ENCODE peak calls at places on chromosomes 4 and X, in ten cellular contexts. S, K, R, I, X, U, B, L, N and W are unnamed samples.

GRCh38 chr4:56637154-56637553 is 43.9 kb downstream of the HOPX start:
- DNase-seq in K (no peak), I (no peak), B (no peak), R (no peak), L (no peak), U (no peak), N (no peak), X (no peak), S (no peak), W (no peak)

GRCh38 chr4:140012688-140013087 is 141.3 kb downstream of the MAML3 start:
- DNase-seq in X (peak), L (peak), I (peak), K (no peak), U (peak), S (no peak), B (peak), N (peak), R (peak), W (peak)

GRCh38 chrX:1535241-1536041 is 1.5 kb downstream of the P2RY8 start:
- DNase-seq in K (no peak), U (no peak), L (no peak), N (no peak), R (no peak), X (no peak), S (no peak), B (peak), I (no peak), W (no peak)

GRCh38 chrX:40083120-40083978 is 14.4 kb downstream of the BCOR start:
- DNase-seq in L (no peak), N (peak), R (peak), X (peak), U (no peak), B (peak), K (peak), S (no peak), I (no peak), W (no peak)

GRCh38 chrX:7972586-7972985 is 45.4 kb upstream of the PNPLA4 start:
- DNase-seq in K (no peak), R (no peak), S (no peak), B (peak), X (no peak), I (no peak), U (no peak), L (no peak), N (no peak), W (no peak)

GRCh38 chrX:65463550-65463949 is 71.0 kb downstream of the LAS1L start:
- DNase-seq in L (peak), R (no peak), I (peak), S (no peak), U (no peak), B (no peak), K (no peak), X (no peak), N (no peak), W (no peak)

GRCh38 chrX:150182176-150182575 is 180.9 kb upstream of the MAMLD1 start:
- DNase-seq in U (no peak), S (no peak), R (no peak), X (no peak), L (no peak), I (no peak), K (no peak), B (no peak), N (no peak), W (no peak)

GRCh38 chrX:39667746-39668507 is 429.8 kb downstream of the BCOR start:
- DNase-seq in U (no peak), I (no peak), N (no peak), S (no peak), R (no peak), B (no peak), L (no peak), K (no peak), X (no peak), W (no peak)

GRCh38 chr4:140094701-140095420 is 59.1 kb downstream of the MAML3 start:
- DNase-seq in R (peak), S (peak), I (no peak), L (peak), B (peak), N (peak), U (peak), K (peak), X (no peak), W (no peak)

GRCh38 chrX:67545772-67546495 is 2.1 kb downstream of the AR start:
- DNase-seq in N (peak), U (peak), R (peak), I (no peak), X (no peak), S (peak), K (peak), L (peak), B (peak), W (no peak)

GRCh38 chrX:49754238-49754857 is 58.6 kb upstream of the PAGE1 start:
- DNase-seq in X (peak), R (peak), U (peak), K (no peak), I (peak), N (no peak), S (no peak), L (peak), B (peak), W (no peak)

GRCh38 chr4:8892556-8893226 is 21.1 kb upstream of the HMX1 start:
- DNase-seq in U (no peak), K (no peak), N (no peak), X (peak), L (no peak), R (no peak), B (no peak), S (no peak), I (no peak), W (no peak)

GRCh38 chrX:145002776-145003175 is 244.5 kb upstream of the SPANXN1 start:
- DNase-seq in I (peak), U (no peak), S (no peak), R (no peak), X (no peak), B (no peak), L (no peak), K (no peak), N (no peak), W (no peak)

GRCh38 chr4:82372502-82372873 is 1.3 kb downstream of the HNRNPD start:
- DNase-seq in R (no peak), U (no peak), I (no peak), B (peak), X (peak), L (peak), K (no peak), S (no peak), N (peak), W (peak)

GRCh38 chrX:44872319-44872816 is 620 bp upstream of the KDM6A start:
- DNase-seq in U (no peak), B (peak), N (no peak), I (no peak), X (peak), R (no peak), S (peak), L (peak), K (no peak), W (peak)

GRCh38 chrX:2609431-2610238 is 81.5 kb upstream of the CD99 start:
- DNase-seq in K (no peak), I (no peak), B (peak), U (no peak), R (no peak), L (no peak), X (no peak), S (no peak), N (no peak), W (no peak)
- TF ChIP-seq CTCF in K (no peak), I (no peak), B (no peak), U (peak), R (peak), L (no peak), X (peak), S (peak), N (no peak), W (no peak)

DNA sequence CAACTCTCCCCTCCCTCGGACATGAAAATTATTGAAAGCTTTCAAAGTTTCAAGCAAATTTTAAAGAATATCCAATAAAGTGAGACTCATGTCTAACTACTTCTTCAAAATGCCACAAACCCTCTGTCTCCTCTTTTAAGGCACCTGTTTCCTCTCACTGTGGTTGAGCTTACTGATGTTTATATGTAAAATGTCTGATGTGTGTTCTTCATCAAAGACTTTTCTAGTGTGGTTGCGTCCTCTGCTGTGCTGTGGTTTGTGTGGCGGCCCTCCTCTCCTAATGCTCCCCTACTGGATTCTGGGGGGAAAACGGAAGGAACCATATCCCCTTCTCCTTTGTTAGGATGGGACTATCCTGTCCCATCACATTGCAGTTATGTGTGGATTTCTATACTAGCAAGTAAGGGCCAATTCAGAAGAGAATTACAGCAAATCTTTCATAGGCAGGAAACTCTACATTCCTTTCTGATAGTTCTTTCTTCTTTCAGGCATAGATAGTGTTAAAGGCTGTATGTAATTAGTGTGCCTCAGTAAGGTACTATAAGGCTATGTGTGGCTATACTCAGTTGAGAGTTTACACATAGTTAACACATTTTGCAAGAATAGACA is 221.0 kb upstream of the GPRIN3 start:
- DNase-seq in N (no peak), L (no peak), I (no peak), R (no peak), X (no peak), B (no peak), U (no peak), K (no peak), S (no peak), W (no peak)
- TF ChIP-seq CTCF in N (no peak), L (no peak), I (no peak), R (no peak), X (no peak), B (no peak), U (no peak), K (no peak), S (no peak), W (no peak)

GRCh38 chrX:153922286-153922573 is 3.8 kb downstream of the ARHGAP4 start:
- DNase-seq in I (no peak), L (no peak), B (no peak), S (no peak), X (no peak), R (no peak), K (no peak), U (no peak), N (no peak), W (no peak)

GRCh38 chrX:153925739-153926593 is at the start of gene ARHGAP4:
- DNase-seq in K (peak), N (no peak), S (no peak), X (no peak), I (no peak), U (no peak), B (no peak), R (peak), L (peak), W (peak)

GRCh38 chrX:153922932-153923857 is 2.9 kb downstream of the ARHGAP4 start:
- DNase-seq in K (peak), R (peak), X (peak), L (no peak), B (peak), U (peak), I (peak), S (peak), N (peak), W (peak)

GRCh38 chrX:153925387-153925738 is 701 bp downstream of the ARHGAP4 start:
- DNase-seq in K (no peak), B (no peak), L (no peak), X (no peak), R (no peak), S (no peak), I (no peak), U (no peak), N (no peak), W (no peak)

DNA sequence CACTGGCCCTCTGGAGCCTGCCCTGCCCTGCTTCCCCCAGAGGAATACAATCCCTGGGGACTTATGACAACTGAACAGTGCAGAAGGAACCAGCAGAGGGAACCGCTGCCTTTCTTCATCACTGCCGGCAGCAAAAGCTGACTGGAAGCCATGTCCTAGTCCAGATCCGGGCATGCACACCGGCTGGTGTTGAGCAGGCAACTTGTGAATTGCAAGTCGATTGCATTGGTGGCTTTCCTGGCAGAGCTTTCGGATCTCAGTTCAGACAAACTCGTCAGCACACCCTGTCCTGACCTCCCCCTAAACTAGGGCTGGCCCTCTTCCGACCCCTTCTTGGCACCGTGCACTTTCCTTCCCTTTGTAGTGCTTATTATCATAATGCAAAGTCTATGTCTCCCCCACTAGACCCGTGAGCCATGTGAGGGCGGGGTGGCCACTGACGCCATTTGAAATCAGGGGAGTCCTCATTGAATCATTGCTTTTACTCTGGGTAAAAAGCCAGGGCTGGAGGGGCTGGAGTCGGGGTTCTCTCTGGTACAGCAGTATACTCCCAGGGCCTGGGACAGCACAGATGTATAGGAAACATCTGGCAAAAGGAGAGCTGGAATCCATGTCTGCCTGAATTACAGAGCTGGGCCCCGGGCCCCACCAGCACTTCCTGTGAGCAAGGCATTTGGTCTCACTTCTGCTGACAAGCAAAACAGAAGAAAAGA is 1.8 kb downstream of the ARHGAP4 start:
- DNase-seq in S (no peak), K (peak), U (no peak), B (peak), I (peak), R (no peak), X (peak), L (no peak), N (no peak), W (peak)
- TF ChIP-seq CTCF in S (peak), K (no peak), U (no peak), B (peak), I (no peak), R (peak), X (peak), L (no peak), N (no peak), W (peak)

DNA sequence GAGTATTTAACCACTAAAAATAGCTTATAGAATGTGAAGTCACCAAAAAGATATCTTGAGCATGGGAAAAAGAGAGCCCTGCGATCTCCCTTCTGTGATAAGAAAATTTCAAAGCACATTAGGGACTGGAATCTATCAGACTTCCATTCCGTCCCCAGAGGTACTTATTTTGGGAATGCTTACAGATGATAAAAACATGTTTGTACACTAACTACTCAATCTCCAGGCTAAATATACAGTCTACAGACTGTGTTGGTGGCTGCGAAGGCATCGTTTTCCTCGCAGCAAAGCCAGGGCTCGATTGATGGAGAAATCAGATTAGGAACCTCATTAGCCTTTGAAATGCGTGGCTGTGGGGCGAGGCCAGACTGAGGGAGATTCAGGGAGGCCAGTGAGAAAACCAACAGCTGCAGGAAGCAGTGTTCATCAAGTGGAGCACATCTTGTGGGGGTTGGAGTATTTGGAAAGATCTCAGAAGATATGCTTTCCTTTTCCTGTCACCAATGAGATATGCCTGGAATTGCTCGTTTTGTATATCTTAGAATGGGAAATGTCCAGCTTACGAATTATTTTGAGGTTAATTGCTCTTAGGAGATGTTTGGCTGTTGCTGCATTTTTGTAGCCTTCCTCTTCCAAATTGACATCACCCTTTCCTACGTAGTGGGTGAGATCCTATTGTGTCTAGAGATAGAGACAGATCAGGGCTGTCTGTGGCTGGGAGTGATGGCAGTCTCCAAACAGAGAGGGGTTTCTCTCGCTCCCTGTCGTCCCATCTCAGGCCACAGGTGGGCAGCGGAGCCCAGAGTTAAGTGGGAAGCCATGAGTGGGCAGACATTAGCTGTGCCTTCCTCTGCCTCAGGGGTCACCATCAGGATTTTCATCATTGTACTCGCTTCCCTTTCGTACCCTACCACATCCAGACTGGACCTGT is 225.0 kb upstream of the FAT1 start:
- DNase-seq in K (no peak), L (peak), X (no peak), S (no peak), N (no peak), U (no peak), R (no peak), B (no peak), I (peak), W (no peak)
- TF ChIP-seq CTCF in K (no peak), L (peak), X (no peak), S (peak), N (no peak), U (no peak), R (peak), B (no peak), I (peak), W (no peak)

DNA sequence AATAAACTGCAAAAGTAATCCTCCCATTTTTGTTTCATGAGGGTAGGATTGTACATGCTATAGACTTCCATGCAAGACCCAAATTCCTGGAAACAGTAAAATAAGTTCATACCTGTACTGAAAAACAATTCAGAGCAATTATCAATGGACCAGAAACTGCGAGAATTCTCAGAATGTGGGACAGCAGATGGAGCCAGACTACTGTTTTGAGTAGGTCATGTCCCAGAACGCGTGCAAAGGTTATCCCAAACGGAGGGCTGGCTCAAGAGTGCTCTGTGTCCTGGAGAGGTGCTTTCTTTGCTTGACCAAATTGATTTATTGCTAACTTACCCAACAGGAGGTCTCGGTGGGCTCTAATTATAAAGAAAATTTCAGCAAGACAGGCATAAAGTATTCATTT is 1.7 kb upstream of the MAGEH1 start:
- DNase-seq in I (peak), B (peak), U (no peak), K (no peak), X (peak), N (no peak), S (no peak), R (no peak), L (no peak), W (no peak)
- TF ChIP-seq CTCF in I (peak), B (no peak), U (no peak), K (no peak), X (peak), N (no peak), S (no peak), R (no peak), L (no peak), W (peak)

GRCh38 chr4:175560628-175561027 is 251.4 kb downstream of the GPM6A start:
- DNase-seq in N (no peak), K (no peak), B (no peak), L (no peak), I (peak), R (no peak), S (no peak), U (no peak), X (no peak), W (peak)
- TF ChIP-seq CTCF in N (no peak), K (no peak), B (no peak), L (no peak), I (no peak), R (no peak), S (no peak), U (peak), X (peak), W (peak)

GRCh38 chr4:18021720-18022571 is at the start of gene LCORL:
- DNase-seq in L (peak), R (peak), U (peak), B (peak), X (peak), N (peak), K (peak), S (peak), I (peak), W (peak)

GRCh38 chr4:18021470-18021719 is 160 bp downstream of the LCORL start:
- DNase-seq in N (no peak), S (no peak), I (no peak), B (no peak), X (no peak), L (no peak), R (no peak), K (no peak), U (no peak), W (no peak)

GRCh38 chr4:18022572-18023039 is 1.1 kb upstream of the LCORL start:
- DNase-seq in X (peak), L (no peak), U (no peak), I (no peak), K (no peak), S (no peak), B (no peak), N (no peak), R (no peak), W (no peak)

GRCh38 chr4:18020145-18020670 is 1.3 kb downstream of the LCORL start:
- DNase-seq in X (peak), N (no peak), U (no peak), I (peak), B (no peak), S (no peak), K (peak), L (no peak), R (no peak), W (peak)

DNA sequence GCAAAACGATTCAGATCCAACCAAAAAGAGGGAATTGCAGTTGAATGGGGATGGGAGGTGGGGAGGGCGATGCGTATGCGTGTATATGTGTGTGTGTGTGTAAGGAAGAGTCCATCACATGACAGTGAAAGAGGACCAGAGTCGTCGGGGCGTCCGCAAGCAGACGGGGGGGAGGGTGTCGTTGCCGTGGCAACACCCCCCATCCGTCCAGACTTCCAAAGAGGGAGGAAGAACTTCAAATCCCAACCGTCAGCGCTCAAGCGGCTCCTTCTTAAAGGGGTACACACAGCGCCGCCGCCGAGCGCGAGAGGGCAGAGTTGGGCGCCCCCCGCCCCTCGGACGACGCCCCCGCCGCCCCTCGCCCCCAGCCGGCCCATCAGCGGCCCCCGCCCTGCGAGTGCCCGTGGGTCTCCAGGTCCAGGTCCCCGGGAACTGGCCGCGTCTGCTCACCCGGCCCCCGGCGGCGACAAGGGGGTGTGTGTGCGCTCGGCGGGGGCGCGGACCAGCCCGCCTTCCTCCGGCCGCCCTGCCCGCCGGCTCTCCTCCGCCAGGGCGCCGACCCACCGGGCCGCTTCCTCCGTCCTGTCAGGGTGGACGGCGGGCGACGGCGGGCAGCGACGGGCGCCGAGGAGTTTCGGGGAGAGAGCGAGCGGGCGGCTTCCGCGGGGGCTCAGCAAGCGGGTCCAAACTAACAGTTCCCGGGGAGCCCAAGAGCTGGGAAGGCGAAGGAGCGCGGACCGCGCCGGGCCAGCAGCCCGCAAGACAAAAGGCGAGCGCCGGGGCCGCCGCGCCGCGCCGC is 685 bp downstream of the LCORL start:
- DNase-seq in K (peak), X (peak), R (peak), I (peak), U (peak), S (peak), L (peak), N (peak), B (peak), W (peak)
- TF ChIP-seq CTCF in K (no peak), X (peak), R (no peak), I (no peak), U (peak), S (peak), L (no peak), N (no peak), B (peak), W (peak)